ENCODE peak calls at places on chromosomes 6 and 20, in five cellular contexts. T, Y, K, B and X are unnamed samples.
A peak's percentile ranks its signal among the peaks of the same experiment; 100 is the strongest.

GRCh38 chr6:3665608-3666007 is 85.9 kb downstream of the PXDC1 start:
- DNase-seq in T (no peak), K (no peak), B (no peak), Y (no peak), X (no peak)

GRCh38 chr6:38370653-38371311 is 268.9 kb downstream of the BTBD9 start:
- DNase-seq in B (no peak), K (no peak), Y (no peak), T (peak; percentile 33), X (no peak)

GRCh38 chr20:48194578-48194977 is 409.3 kb upstream of the SULF2 start:
- DNase-seq in Y (no peak), B (no peak), K (peak; percentile 43), T (no peak), X (no peak)

GRCh38 chr6:106648651-106649308 is 19.4 kb downstream of the QRSL1 start:
- DNase-seq in T (no peak), K (no peak), Y (no peak), B (no peak), X (no peak)

GRCh38 chr6:13418838-13419237 is 68.6 kb downstream of the GFOD1 start:
- DNase-seq in K (no peak), T (no peak), Y (no peak), B (no peak), X (no peak)

GRCh38 chr20:48339986-48340884 is 487.6 kb downstream of the PREX1 start:
- DNase-seq in B (no peak), T (no peak), Y (no peak), K (no peak), X (no peak)

GRCh38 chr6:34709386-34709785 is 12.8 kb upstream of the ILRUN start:
- DNase-seq in B (no peak), K (peak; percentile 56), Y (no peak), T (no peak), X (no peak)

GRCh38 chr20:58841539-58842264 is 9.0 kb downstream of the GNAS-AS1 start:
- DNase-seq in Y (no peak), B (no peak), T (no peak), K (no peak), X (no peak)

GRCh38 chr20:60034231-60035110 is 76.2 kb downstream of the CDH26 start:
- DNase-seq in Y (peak; percentile 20), B (no peak), K (no peak), T (no peak), X (no peak)

GRCh38 chr20:58393299-58393698 is 4.3 kb downstream of the VAPB start:
- DNase-seq in T (no peak), B (no peak), Y (no peak), K (no peak), X (no peak)

GRCh38 chr6:125149256-125150144 is 4.1 kb upstream of the TPD52L1 start:
- DNase-seq in B (no peak), K (no peak), Y (no peak), T (peak; percentile 37), X (no peak)

GRCh38 chr6:160774399-160774798 is 72.4 kb downstream of the PLG start:
- DNase-seq in K (no peak), Y (no peak), B (no peak), T (no peak), X (no peak)

GRCh38 chr6:131063028-131063763 is at the start of gene EPB41L2:
- DNase-seq in T (peak; percentile 97), Y (peak; percentile 91), K (peak; percentile 69), B (peak; percentile 26), X (peak; percentile 87)

GRCh38 chr20:2873747-2874041 is 413 bp downstream of the PTPRA start:
- DNase-seq in Y (peak; percentile 55), B (no peak), K (peak; percentile 88), T (no peak), X (peak; percentile 65)

GRCh38 chr6:149834513-149835481 is 29.4 kb downstream of the LRP11 start:
- DNase-seq in Y (peak; percentile 64), T (peak; percentile 69), B (no peak), K (peak; percentile 62), X (peak; percentile 67)

GRCh38 chr6:139977887-139978332 is 603.5 kb upstream of the CITED2 start:
- DNase-seq in B (no peak), T (no peak), Y (peak; percentile 18), K (no peak), X (no peak)

GRCh38 chr6:13012977-13013680 is 296.6 kb downstream of the PHACTR1 start:
- DNase-seq in B (no peak), Y (no peak), T (peak; percentile 26), K (no peak), X (no peak)

GRCh38 chr6:32845381-32845884 is 1.6 kb upstream of the PSMB8 start:
- DNase-seq in Y (no peak), T (no peak), B (no peak), K (no peak), X (no peak)

GRCh38 chr20:57594092-57594911 is 25.9 kb downstream of the ZBP1 start:
- DNase-seq in T (peak; percentile 74), K (peak; percentile 89), B (no peak), Y (peak; percentile 33), X (peak; percentile 75)

GRCh38 chr20:8627386-8628030 is 441.4 kb upstream of the PLCB4 start:
- DNase-seq in Y (no peak), B (no peak), T (no peak), K (no peak), X (no peak)
- TF ChIP-seq FOXM1 in Y (no peak), B (no peak), T (no peak), K (no peak), X (no peak)

DNA sequence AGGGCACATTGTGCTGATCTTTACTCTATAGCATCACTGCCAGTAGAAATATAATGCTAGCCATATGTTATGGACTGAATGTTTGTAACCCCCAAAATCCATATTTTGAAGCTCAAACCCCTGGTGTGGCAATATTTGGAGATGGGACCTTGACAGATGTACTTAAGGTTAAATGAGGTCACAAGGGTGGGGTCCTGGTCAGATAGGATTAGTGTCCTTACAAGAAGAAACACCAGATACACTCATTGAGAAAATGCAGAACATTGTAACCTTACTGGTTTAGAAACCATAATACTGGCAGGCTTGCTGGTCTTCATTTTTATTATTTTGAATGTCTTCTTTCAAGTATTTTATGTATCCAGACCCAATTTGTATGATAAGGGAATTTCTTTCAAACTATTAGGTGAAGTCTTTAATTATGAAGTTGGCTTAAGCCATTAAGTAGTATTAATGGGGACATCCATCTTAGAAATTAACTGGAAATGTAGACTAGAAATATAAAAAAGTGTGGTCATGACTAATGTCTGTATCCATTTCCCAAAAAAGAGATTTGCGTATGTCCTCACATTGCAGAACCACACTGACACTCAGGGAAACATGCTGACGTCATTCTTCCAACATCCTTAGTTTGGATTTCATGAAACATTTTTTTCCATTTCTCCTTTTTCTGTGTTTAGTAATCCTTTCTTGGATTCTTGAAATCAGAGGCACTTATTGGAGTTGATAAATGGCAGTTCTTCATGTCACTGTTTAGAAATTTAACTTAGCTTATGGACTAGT is 32.4 kb downstream of the SLC16A10 start:
- DNase-seq in T (no peak), K (no peak), Y (no peak), B (no peak), X (no peak)
- TF ChIP-seq FOXM1 in T (no peak), K (no peak), Y (no peak), B (no peak), X (no peak)

GRCh38 chr20:22771706-22772105 is 187.3 kb upstream of the FOXA2 start:
- DNase-seq in T (no peak), Y (no peak), K (no peak), B (no peak), X (no peak)
- TF ChIP-seq FOXM1 in T (no peak), Y (no peak), K (no peak), B (no peak), X (no peak)

GRCh38 chr20:25209911-25210310 is 14.4 kb downstream of the ENTPD6 start:
- DNase-seq in B (no peak), T (no peak), Y (no peak), K (no peak), X (no peak)

GRCh38 chr20:25213566-25214415 is 18.3 kb downstream of the ENTPD6 start:
- DNase-seq in T (no peak), Y (no peak), B (no peak), K (no peak), X (no peak)

GRCh38 chr20:25209400-25209799 is 13.9 kb downstream of the ENTPD6 start:
- DNase-seq in B (no peak), T (no peak), K (no peak), Y (no peak), X (no peak)

GRCh38 chr20:25212242-25212641 is 16.7 kb downstream of the ENTPD6 start:
- DNase-seq in T (no peak), Y (no peak), K (no peak), B (no peak), X (no peak)

GRCh38 chr20:25211273-25211672 is 15.8 kb downstream of the ENTPD6 start:
- DNase-seq in T (no peak), Y (no peak), K (no peak), B (no peak), X (no peak)
- TF ChIP-seq FOXM1 in T (no peak), Y (no peak), K (no peak), B (no peak), X (no peak)

DNA sequence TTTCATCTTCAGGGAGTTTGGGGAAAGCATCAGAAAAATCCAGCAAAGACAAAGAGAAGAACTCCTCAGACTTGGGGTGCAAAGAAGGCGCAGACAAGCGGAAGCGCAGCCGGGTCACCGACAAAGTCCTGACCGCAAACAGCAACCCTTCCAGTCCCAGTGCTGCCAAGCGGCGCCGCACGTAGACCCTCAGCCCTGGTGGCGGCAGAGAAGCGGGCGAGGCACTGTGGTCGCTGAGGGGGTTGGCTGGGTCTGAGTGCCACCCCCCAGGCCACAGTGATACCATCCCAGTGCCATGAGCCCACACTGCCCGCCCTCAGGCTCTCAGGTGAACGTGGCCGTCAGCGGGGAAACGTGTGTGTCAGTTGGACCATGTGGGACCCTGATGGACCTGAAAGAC is 3.2 kb downstream of the MRGBP start:
- DNase-seq in T (no peak), K (no peak), Y (no peak), B (no peak), X (no peak)
- TF ChIP-seq FOXM1 in T (no peak), K (no peak), Y (no peak), B (no peak), X (no peak)

DNA sequence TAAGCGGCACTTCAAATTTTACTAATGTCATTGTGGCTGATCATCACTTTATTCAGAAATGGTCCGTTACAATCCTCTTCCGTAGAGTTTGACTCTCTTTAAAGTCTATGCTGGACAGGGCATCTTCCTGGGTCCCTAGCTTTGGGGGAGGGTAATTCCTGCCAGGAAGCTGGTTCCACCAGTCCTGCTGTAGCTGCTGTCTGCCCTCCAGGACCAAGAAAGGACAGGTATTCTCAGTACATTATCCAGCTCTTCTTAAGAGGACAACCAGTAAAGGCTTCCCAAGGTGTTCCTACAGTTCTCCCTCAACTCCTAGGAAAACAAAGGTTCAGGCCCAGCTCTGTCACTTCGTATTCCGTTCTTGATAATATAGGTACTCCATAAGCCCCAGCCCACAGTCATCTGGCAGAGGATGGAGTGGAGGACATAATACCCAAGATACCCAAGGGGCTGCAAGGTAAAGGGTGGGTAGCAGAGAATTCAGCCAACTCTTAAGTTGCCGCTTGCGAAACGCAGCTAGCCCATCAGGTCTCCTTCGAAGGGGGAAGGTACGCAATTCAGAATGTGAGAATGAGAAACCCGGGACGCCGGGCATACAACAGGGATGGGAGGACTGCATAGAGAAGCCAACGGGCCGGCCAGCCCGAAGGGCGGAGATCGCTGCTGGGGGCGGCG is 1.3 kb downstream of the CDK19 start:
- DNase-seq in B (no peak), K (peak; percentile 45), Y (no peak), T (no peak), X (peak; percentile 12)
- TF ChIP-seq FOXM1 in B (no peak), K (no peak), Y (no peak), T (peak; percentile 21), X (no peak)